ENCODE peak calls at places on chromosomes 13 and 19, in seven cellular contexts. One of them, this sample, is unnamed.

GRCh38 chr19:47232422-47233211 is 1.6 kb upstream of the BBC3 start:
- DNase-seq in stimulated activated CD8-positive, alpha-beta memory T cell treated with anti-CD3 and anti-CD28 coated beads, Interleukin-4, amount 100 ng/mL, for 48 hours: no peak
- DNase-seq in Peyer's patch: no peak
- DNase-seq in DMS53: peak
- DNase-seq in CD4-positive, alpha-beta memory T cell: no peak
- DNase-seq in colonic mucosa: peak
- DNase-seq in COLO829: no peak
- DNase-seq in this sample: no peak

GRCh38 chr13:72120632-72121031 is 253.6 kb upstream of the DACH1 start:
- DNase-seq in stimulated activated CD8-positive, alpha-beta memory T cell treated with anti-CD3 and anti-CD28 coated beads, Interleukin-4, amount 100 ng/mL, for 48 hours: no peak
- DNase-seq in Peyer's patch: no peak
- DNase-seq in DMS53: no peak
- DNase-seq in CD4-positive, alpha-beta memory T cell: no peak
- DNase-seq in colonic mucosa: no peak
- DNase-seq in COLO829: no peak
- DNase-seq in this sample: no peak

GRCh38 chr19:48271531-48272151 is 1.8 kb downstream of the ZNF114 start:
- DNase-seq in stimulated activated CD8-positive, alpha-beta memory T cell treated with anti-CD3 and anti-CD28 coated beads, Interleukin-4, amount 100 ng/mL, for 48 hours: peak
- DNase-seq in Peyer's patch: no peak
- DNase-seq in DMS53: peak
- DNase-seq in CD4-positive, alpha-beta memory T cell: no peak
- DNase-seq in colonic mucosa: peak
- DNase-seq in COLO829: no peak
- DNase-seq in this sample: peak

GRCh38 chr13:103973740-103974139 is 907.5 kb upstream of the SLC10A2 start:
- DNase-seq in stimulated activated CD8-positive, alpha-beta memory T cell treated with anti-CD3 and anti-CD28 coated beads, Interleukin-4, amount 100 ng/mL, for 48 hours: no peak
- DNase-seq in Peyer's patch: no peak
- DNase-seq in DMS53: no peak
- DNase-seq in CD4-positive, alpha-beta memory T cell: no peak
- DNase-seq in colonic mucosa: no peak
- DNase-seq in COLO829: no peak
- DNase-seq in this sample: no peak

GRCh38 chr19:6772028-6772865 is at the start of gene VAV1:
- DNase-seq in stimulated activated CD8-positive, alpha-beta memory T cell treated with anti-CD3 and anti-CD28 coated beads, Interleukin-4, amount 100 ng/mL, for 48 hours: peak
- DNase-seq in Peyer's patch: peak
- DNase-seq in DMS53: no peak
- DNase-seq in CD4-positive, alpha-beta memory T cell: peak
- DNase-seq in colonic mucosa: peak
- DNase-seq in COLO829: no peak
- DNase-seq in this sample: no peak

GRCh38 chr19:10861118-10861651 is 10.2 kb upstream of the CARM1 start:
- DNase-seq in stimulated activated CD8-positive, alpha-beta memory T cell treated with anti-CD3 and anti-CD28 coated beads, Interleukin-4, amount 100 ng/mL, for 48 hours: peak
- DNase-seq in Peyer's patch: no peak
- DNase-seq in DMS53: peak
- DNase-seq in CD4-positive, alpha-beta memory T cell: no peak
- DNase-seq in colonic mucosa: peak
- DNase-seq in COLO829: no peak
- DNase-seq in this sample: no peak

GRCh38 chr19:37943480-37943879 is 36.5 kb downstream of the SIPA1L3 start:
- DNase-seq in stimulated activated CD8-positive, alpha-beta memory T cell treated with anti-CD3 and anti-CD28 coated beads, Interleukin-4, amount 100 ng/mL, for 48 hours: no peak
- DNase-seq in Peyer's patch: no peak
- DNase-seq in DMS53: no peak
- DNase-seq in CD4-positive, alpha-beta memory T cell: no peak
- DNase-seq in colonic mucosa: peak
- DNase-seq in COLO829: no peak
- DNase-seq in this sample: no peak

GRCh38 chr13:71590654-71591148 is 276.3 kb downstream of the DACH1 start:
- DNase-seq in stimulated activated CD8-positive, alpha-beta memory T cell treated with anti-CD3 and anti-CD28 coated beads, Interleukin-4, amount 100 ng/mL, for 48 hours: no peak
- DNase-seq in Peyer's patch: no peak
- DNase-seq in DMS53: no peak
- DNase-seq in CD4-positive, alpha-beta memory T cell: no peak
- DNase-seq in colonic mucosa: no peak
- DNase-seq in COLO829: no peak
- DNase-seq in this sample: no peak

GRCh38 chr19:45402469-45403070 is 2.3 kb downstream of the PPP1R13L start:
- DNase-seq in stimulated activated CD8-positive, alpha-beta memory T cell treated with anti-CD3 and anti-CD28 coated beads, Interleukin-4, amount 100 ng/mL, for 48 hours: peak
- DNase-seq in Peyer's patch: peak
- DNase-seq in DMS53: no peak
- DNase-seq in CD4-positive, alpha-beta memory T cell: no peak
- DNase-seq in colonic mucosa: peak
- DNase-seq in COLO829: no peak
- DNase-seq in this sample: no peak

GRCh38 chr19:48896191-48896720 is 2.3 kb downstream of the TULP2 start:
- DNase-seq in stimulated activated CD8-positive, alpha-beta memory T cell treated with anti-CD3 and anti-CD28 coated beads, Interleukin-4, amount 100 ng/mL, for 48 hours: peak
- DNase-seq in Peyer's patch: peak
- DNase-seq in DMS53: peak
- DNase-seq in CD4-positive, alpha-beta memory T cell: no peak
- DNase-seq in colonic mucosa: peak
- DNase-seq in COLO829: no peak
- DNase-seq in this sample: no peak

GRCh38 chr13:50124536-50125305 is 109.5 kb downstream of the KCNRG start:
- DNase-seq in stimulated activated CD8-positive, alpha-beta memory T cell treated with anti-CD3 and anti-CD28 coated beads, Interleukin-4, amount 100 ng/mL, for 48 hours: peak
- DNase-seq in Peyer's patch: peak
- DNase-seq in DMS53: peak
- DNase-seq in CD4-positive, alpha-beta memory T cell: peak
- DNase-seq in colonic mucosa: peak
- DNase-seq in COLO829: no peak
- DNase-seq in this sample: peak

GRCh38 chr19:29605653-29606419 is at the start of gene POP4:
- DNase-seq in stimulated activated CD8-positive, alpha-beta memory T cell treated with anti-CD3 and anti-CD28 coated beads, Interleukin-4, amount 100 ng/mL, for 48 hours: peak
- DNase-seq in Peyer's patch: peak
- DNase-seq in DMS53: peak
- DNase-seq in CD4-positive, alpha-beta memory T cell: peak
- DNase-seq in colonic mucosa: peak
- DNase-seq in COLO829: peak
- DNase-seq in this sample: peak

GRCh38 chr19:57123882-57124281 is 4.1 kb downstream of the USP29 start:
- DNase-seq in stimulated activated CD8-positive, alpha-beta memory T cell treated with anti-CD3 and anti-CD28 coated beads, Interleukin-4, amount 100 ng/mL, for 48 hours: no peak
- DNase-seq in Peyer's patch: no peak
- DNase-seq in DMS53: no peak
- DNase-seq in CD4-positive, alpha-beta memory T cell: no peak
- DNase-seq in colonic mucosa: no peak
- DNase-seq in COLO829: no peak
- DNase-seq in this sample: no peak

GRCh38 chr13:31234729-31235128 is 35.0 kb downstream of the B3GLCT start:
- DNase-seq in stimulated activated CD8-positive, alpha-beta memory T cell treated with anti-CD3 and anti-CD28 coated beads, Interleukin-4, amount 100 ng/mL, for 48 hours: no peak
- DNase-seq in Peyer's patch: no peak
- DNase-seq in DMS53: peak
- DNase-seq in CD4-positive, alpha-beta memory T cell: no peak
- DNase-seq in colonic mucosa: no peak
- DNase-seq in COLO829: no peak
- DNase-seq in this sample: no peak

GRCh38 chr19:54133312-54133956 is 4.1 kb upstream of the CNOT3 start:
- DNase-seq in stimulated activated CD8-positive, alpha-beta memory T cell treated with anti-CD3 and anti-CD28 coated beads, Interleukin-4, amount 100 ng/mL, for 48 hours: no peak
- DNase-seq in Peyer's patch: no peak
- DNase-seq in DMS53: peak
- DNase-seq in CD4-positive, alpha-beta memory T cell: peak
- DNase-seq in colonic mucosa: no peak
- DNase-seq in COLO829: no peak
- DNase-seq in this sample: no peak

GRCh38 chr13:52112606-52113005 is 16.3 kb downstream of the NEK5 start:
- DNase-seq in stimulated activated CD8-positive, alpha-beta memory T cell treated with anti-CD3 and anti-CD28 coated beads, Interleukin-4, amount 100 ng/mL, for 48 hours: no peak
- DNase-seq in Peyer's patch: no peak
- DNase-seq in DMS53: no peak
- DNase-seq in CD4-positive, alpha-beta memory T cell: no peak
- DNase-seq in colonic mucosa: no peak
- DNase-seq in COLO829: no peak
- DNase-seq in this sample: no peak